ENCODE peak calls at places on chromosome 1, in ten cellular contexts. D is stimulated activated CD4-positive, alpha-beta T cell treated with anti-CD3 and anti-CD28 coated beads, Interleukin-4, amount 100 ng/mL, for 1 hour; O is activated naive CD4-positive, alpha-beta T cell; L is HT1080; Y is AG20443; Z is NCI-H1436; A is EH; T is activated gamma-delta T cell treated with Interleukin-2 at 50 U/mL for 16 hours; B is foreskin fibroblast; Q is HFF-Myc. I is an unnamed sample.

GRCh38 chr1:225750420-225750819 is 27.2 kb upstream of the SRP9 start:
- DNase-seq in Q (no peak), O (no peak), T (no peak), Y (no peak), B (no peak), A (no peak), D (no peak), L (no peak), Z (no peak), I (no peak)

GRCh38 chr1:59285691-59286090 is 11.2 kb upstream of the FGGY start:
- DNase-seq in L (no peak), Z (no peak), T (no peak), O (no peak), Q (no peak), B (peak), D (no peak), A (peak), Y (no peak), I (no peak)

GRCh38 chr1:193558491-193559028 is 372.1 kb upstream of the B3GALT2 start:
- DNase-seq in B (peak), Y (no peak), T (no peak), Z (no peak), D (no peak), A (peak), L (peak), O (no peak), Q (peak), I (no peak)

GRCh38 chr1:61013189-61013952 is 69.0 kb upstream of the NFIA start:
- DNase-seq in Q (no peak), L (no peak), A (no peak), D (no peak), O (no peak), T (no peak), B (no peak), Y (no peak), Z (no peak), I (no peak)

GRCh38 chr1:147598631-147599361 is 57.5 kb downstream of the BCL9 start:
- DNase-seq in T (peak), Y (peak), Z (no peak), A (peak), B (peak), Q (no peak), O (peak), D (peak), L (peak), I (no peak)

GRCh38 chr1:25873120-25873519 is 2.4 kb downstream of the PAQR7 start:
- DNase-seq in A (peak), Y (no peak), T (no peak), Q (no peak), L (no peak), D (no peak), O (no peak), B (peak), Z (no peak), I (no peak)

GRCh38 chr1:153292185-153292584 is 20.6 kb downstream of the PGLYRP3 start:
- DNase-seq in D (no peak), Q (no peak), T (no peak), O (no peak), Z (no peak), Y (no peak), A (no peak), L (no peak), B (no peak), I (no peak)

GRCh38 chr1:43691871-43692815 is 15.2 kb upstream of the ST3GAL3 start:
- DNase-seq in O (no peak), T (no peak), A (no peak), Q (no peak), L (no peak), Y (no peak), D (no peak), B (no peak), Z (no peak), I (no peak)

GRCh38 chr1:55640708-55641473 is 425.7 kb upstream of the USP24 start:
- DNase-seq in T (peak), D (peak), B (peak), Y (peak), O (no peak), A (peak), Z (peak), L (no peak), Q (peak), I (no peak)

GRCh38 chr1:114522264-114522575 is 11.2 kb upstream of the TRIM33 start:
- DNase-seq in Z (no peak), Q (no peak), Y (no peak), B (no peak), O (no peak), L (no peak), D (no peak), A (no peak), T (no peak), I (no peak)